ENCODE peak calls at places on chromosomes 11 and 22, in nine cellular contexts. O, W, G, Z, P, D, N, V and Y are unnamed samples.

GRCh38 chr11:128451651-128452470 is 135.5 kb downstream of the ETS1 start:
- DNase-seq in O (no peak), W (no peak), G (peak; percentile 44), Z (no peak), P (no peak), D (no peak), N (no peak), V (peak; percentile 80), Y (no peak)

GRCh38 chr22:44689173-44689572 is 12.8 kb upstream of the PRR5 start:
- DNase-seq in O (no peak), W (no peak), G (no peak), Z (no peak), P (no peak), D (no peak), N (no peak), V (peak; percentile 15), Y (no peak)

GRCh38 chr11:111637885-111638284 is 35.6 kb downstream of the SIK2 start:
- DNase-seq in O (no peak), W (no peak), G (no peak), Z (no peak), P (no peak), D (peak; percentile 41), N (no peak), V (no peak), Y (no peak)

GRCh38 chr22:36344106-36344827 is 43.5 kb downstream of the MYH9 start:
- DNase-seq in O (no peak), W (no peak), G (no peak), Z (no peak), P (no peak), D (no peak), N (no peak), V (no peak), Y (no peak)

GRCh38 chr11:120835601-120836228 is 188.2 kb upstream of the TBCEL start:
- DNase-seq in O (no peak), W (no peak), G (no peak), Z (no peak), P (no peak), D (peak; percentile 81), N (no peak), V (no peak), Y (no peak)

GRCh38 chr11:103537904-103538502 is 428.8 kb downstream of the DYNC2H1 start:
- DNase-seq in O (no peak), W (no peak), G (peak; percentile 26), Z (no peak), P (no peak), D (peak; percentile 8), N (peak; percentile 59), V (peak; percentile 59), Y (no peak)

GRCh38 chr11:83156150-83156995 is 558 bp upstream of the PCF11 start:
- DNase-seq in O (peak; percentile 95), W (peak; percentile 93), G (peak; percentile 100), Z (peak; percentile 100), P (peak; percentile 99), D (peak; percentile 100), N (peak; percentile 100), V (peak; percentile 100), Y (peak; percentile 99)

GRCh38 chr11:104327864-104328513 is 164.0 kb upstream of the PDGFD start:
- DNase-seq in O (no peak), W (no peak), G (no peak), Z (no peak), P (no peak), D (no peak), N (no peak), V (no peak), Y (no peak)

GRCh38 chr11:35650467-35650866 is 12.1 kb upstream of the TRIM44 start:
- DNase-seq in O (no peak), W (no peak), G (no peak), Z (no peak), P (no peak), D (no peak), N (no peak), V (no peak), Y (no peak)

GRCh38 chr11:116891746-116892145 is 54.3 kb upstream of the APOA1 start:
- DNase-seq in O (no peak), W (no peak), G (no peak), Z (no peak), P (no peak), D (no peak), N (no peak), V (no peak), Y (no peak)

GRCh38 chr22:47175151-47175760 is 412.8 kb downstream of the TBC1D22A start:
- DNase-seq in O (no peak), W (no peak), G (no peak), Z (no peak), P (no peak), D (no peak), N (no peak), V (peak; percentile 74), Y (peak; percentile 29)

GRCh38 chr11:111207213-111207612 is 38.3 kb upstream of the POU2AF2 start:
- DNase-seq in O (no peak), W (no peak), G (no peak), Z (no peak), P (no peak), D (no peak), N (no peak), V (no peak), Y (no peak)

GRCh38 chr11:1517117-1518005 is 30.8 kb upstream of the MOB2 start:
- DNase-seq in O (no peak), W (no peak), G (no peak), Z (no peak), P (peak; percentile 38), D (no peak), N (no peak), V (no peak), Y (no peak)

GRCh38 chr11:118314985-118315384 is 10.5 kb downstream of the CD3E start:
- DNase-seq in O (no peak), W (no peak), G (no peak), Z (no peak), P (no peak), D (no peak), N (no peak), V (no peak), Y (no peak)

GRCh38 chr11:47591764-47592163 is 2.4 kb downstream of the C1QTNF4 start:
- DNase-seq in O (no peak), W (no peak), G (no peak), Z (no peak), P (no peak), D (no peak), N (no peak), V (no peak), Y (no peak)

GRCh38 chr22:31491218-31491962 is 1.7 kb upstream of the EIF4ENIF1 start:
- DNase-seq in O (no peak), W (no peak), G (no peak), Z (no peak), P (no peak), D (no peak), N (no peak), V (no peak), Y (no peak)

GRCh38 chr11:6733326-6734030 is 38.3 kb downstream of the OR2AG2 start:
- DNase-seq in O (no peak), W (no peak), G (no peak), Z (no peak), P (no peak), D (no peak), N (no peak), V (no peak), Y (no peak)

GRCh38 chr11:76212086-76213035 is 6.1 kb upstream of the WNT11 start:
- DNase-seq in O (no peak), W (no peak), G (no peak), Z (no peak), P (no peak), D (no peak), N (no peak), V (no peak), Y (no peak)

GRCh38 chr11:43709689-43710088 is 29.2 kb downstream of the HSD17B12 start:
- DNase-seq in O (no peak), W (no peak), G (no peak), Z (no peak), P (no peak), D (no peak), N (no peak), V (no peak), Y (no peak)

GRCh38 chr11:23288001-23288783 is 427.9 kb upstream of the CCDC179 start:
- DNase-seq in O (no peak), W (no peak), G (peak; percentile 72), Z (peak; percentile 89), P (no peak), D (no peak), N (no peak), V (peak; percentile 58), Y (no peak)

GRCh38 chr22:30778261-30778660 is 83.6 kb downstream of the OSBP2 start:
- DNase-seq in O (no peak), W (no peak), G (no peak), Z (no peak), P (no peak), D (no peak), N (no peak), V (no peak), Y (no peak)

GRCh38 chr11:82980292-82980691 is 78.8 kb downstream of the DDIAS start:
- DNase-seq in O (no peak), W (no peak), G (peak; percentile 80), Z (peak; percentile 62), P (no peak), D (no peak), N (peak; percentile 34), V (peak; percentile 67), Y (no peak)

GRCh38 chr11:131240421-131240820 is 130.0 kb upstream of the NTM start:
- DNase-seq in O (no peak), W (no peak), G (no peak), Z (no peak), P (no peak), D (no peak), N (no peak), V (peak; percentile 1), Y (no peak)

GRCh38 chr11:44728085-44728410 is 1.3 kb downstream of the TSPAN18 start:
- DNase-seq in O (no peak), W (no peak), G (no peak), Z (no peak), P (no peak), D (no peak), N (no peak), V (no peak), Y (no peak)
- TF ChIP-seq CTCF in O (peak; percentile 57), W (peak; percentile 1), G (no peak), Z (no peak), P (peak; percentile 69), D (no peak), N (no peak), V (no peak), Y (peak; percentile 62)

GRCh38 chr22:20438678-20439492 is 1.3 kb upstream of the SCARF2 start:
- DNase-seq in O (no peak), W (no peak), G (no peak), Z (no peak), P (peak; percentile 41), D (no peak), N (no peak), V (no peak), Y (no peak)
- TF ChIP-seq CTCF in O (no peak), W (no peak), G (no peak), Z (peak; percentile 60), P (no peak), D (no peak), N (no peak), V (peak; percentile 52), Y (no peak)

GRCh38 chr11:113162590-113162961 is 151.8 kb upstream of the TTC12 start:
- DNase-seq in O (peak; percentile 48), W (no peak), G (no peak), Z (no peak), P (no peak), D (no peak), N (no peak), V (peak; percentile 32), Y (no peak)
- TF ChIP-seq CTCF in O (peak; percentile 58), W (no peak), G (no peak), Z (no peak), P (no peak), D (no peak), N (no peak), V (peak; percentile 38), Y (no peak)

GRCh38 chr22:22884010-22884887 is 3.4 kb upstream of the IGLL5 start:
- DNase-seq in O (peak; percentile 76), W (peak; percentile 67), G (peak; percentile 37), Z (no peak), P (no peak), D (peak; percentile 89), N (peak; percentile 74), V (peak; percentile 63), Y (peak; percentile 78)
- TF ChIP-seq CTCF in O (peak; percentile 81), W (peak; percentile 82), G (peak; percentile 74), Z (peak; percentile 57), P (peak; percentile 31), D (peak; percentile 67), N (peak; percentile 62), V (peak; percentile 70), Y (peak; percentile 84)